ENCODE peak calls at places on chromosomes 1 and 21, in six cellular contexts. W, H, T, B, O and N are unnamed samples.

GRCh38 chr1:185656663-185657062 is 77.5 kb upstream of the HMCN1 start:
- DNase-seq in W (no peak), H (no peak), T (no peak), B (no peak), O (no peak), N (no peak)

GRCh38 chr1:147515046-147515869 is 26.0 kb upstream of the BCL9 start:
- DNase-seq in W (peak; percentile 85), H (no peak), T (no peak), B (no peak), O (peak; percentile 84), N (no peak)

GRCh38 chr1:61741682-61742619 is at the start of gene PATJ:
- DNase-seq in W (peak; percentile 67), H (peak; percentile 63), T (no peak), B (peak; percentile 17), O (no peak), N (peak; percentile 67)

GRCh38 chr1:109933856-109934711 is 23.4 kb downstream of the CSF1 start:
- DNase-seq in W (peak; percentile 37), H (no peak), T (peak; percentile 82), B (no peak), O (no peak), N (peak; percentile 74)

GRCh38 chr1:161473363-161473762 is 31.9 kb upstream of the FCGR2A start:
- DNase-seq in W (peak; percentile 15), H (no peak), T (no peak), B (peak; percentile 54), O (no peak), N (no peak)

GRCh38 chr1:156749429-156750118 is 1.9 kb downstream of the HDGF start:
- DNase-seq in W (no peak), H (no peak), T (no peak), B (no peak), O (no peak), N (no peak)

GRCh38 chr1:155864393-155864792 is 5.0 kb downstream of the SYT11 start:
- DNase-seq in W (no peak), H (no peak), T (no peak), B (no peak), O (no peak), N (peak; percentile 15)

GRCh38 chr1:182428043-182428442 is 21.9 kb upstream of the RGSL1 start:
- DNase-seq in W (no peak), H (no peak), T (no peak), B (peak; percentile 80), O (no peak), N (no peak)

GRCh38 chr21:30194701-30195299 is 21.1 kb downstream of the CLDN8 start:
- DNase-seq in W (peak; percentile 21), H (no peak), T (peak; percentile 37), B (peak; percentile 44), O (peak; percentile 3), N (no peak)

GRCh38 chr21:45152265-45152746 is 77.9 kb downstream of the ADARB1 start:
- DNase-seq in W (no peak), H (no peak), T (peak; percentile 61), B (peak; percentile 62), O (no peak), N (no peak)

GRCh38 chr1:31007462-31007991 is 58.0 kb downstream of the PUM1 start:
- DNase-seq in W (peak; percentile 82), H (no peak), T (peak; percentile 70), B (peak; percentile 24), O (no peak), N (peak; percentile 64)

GRCh38 chr1:92907949-92908684 is 53.1 kb downstream of the DIPK1A start:
- DNase-seq in W (peak; percentile 14), H (no peak), T (no peak), B (no peak), O (no peak), N (no peak)

GRCh38 chr1:87226341-87226760 is 102.3 kb upstream of the LMO4 start:
- DNase-seq in W (peak; percentile 92), H (no peak), T (peak; percentile 99), B (no peak), O (no peak), N (peak; percentile 88)

GRCh38 chr1:185676969-185677368 is 57.2 kb upstream of the HMCN1 start:
- DNase-seq in W (no peak), H (no peak), T (no peak), B (no peak), O (no peak), N (no peak)

GRCh38 chr21:20186186-20186585 is 812.0 kb upstream of the NCAM2 start:
- DNase-seq in W (no peak), H (no peak), T (no peak), B (no peak), O (no peak), N (no peak)

GRCh38 chr1:30321216-30321910 is 402.0 kb downstream of the MATN1 start:
- DNase-seq in W (no peak), H (no peak), T (no peak), B (no peak), O (no peak), N (no peak)

GRCh38 chr1:144551107-144551542 is 41.6 kb upstream of the PPIAL4F start:
- DNase-seq in W (no peak), H (no peak), T (no peak), B (no peak), O (no peak), N (no peak)

GRCh38 chr1:204507317-204508105 is 8.7 kb upstream of the MDM4 start:
- DNase-seq in W (peak; percentile 60), H (no peak), T (peak; percentile 41), B (peak; percentile 76), O (peak; percentile 26), N (peak; percentile 28)

GRCh38 chr1:52238474-52238873 is 96.6 kb downstream of the ZFYVE9 start:
- DNase-seq in W (no peak), H (no peak), T (peak; percentile 17), B (no peak), O (no peak), N (peak; percentile 9)

GRCh38 chr1:78649628-78650027 is at the start of gene IFI44:
- DNase-seq in W (peak; percentile 94), H (peak; percentile 64), T (peak; percentile 88), B (peak; percentile 89), O (no peak), N (peak; percentile 63)

GRCh38 chr1:16119504-16119903 is 36.4 kb downstream of the EPHA2 start:
- DNase-seq in W (no peak), H (no peak), T (no peak), B (no peak), O (no peak), N (no peak)

GRCh38 chr1:50279622-50280320 is 143.5 kb downstream of the DMRTA2 start:
- DNase-seq in W (peak; percentile 24), H (no peak), T (no peak), B (peak; percentile 10), O (no peak), N (no peak)

GRCh38 chr1:206944703-206945102 is 1.6 kb downstream of the PIGR start:
- DNase-seq in W (no peak), H (no peak), T (no peak), B (no peak), O (no peak), N (no peak)

GRCh38 chr1:45322486-45323040 is 4.1 kb upstream of the HPDL start:
- DNase-seq in W (no peak), H (no peak), T (no peak), B (peak; percentile 77), O (no peak), N (peak; percentile 10)

GRCh38 chr1:95640746-95641145 is 406.7 kb downstream of the RWDD3 start:
- DNase-seq in W (no peak), H (no peak), T (peak; percentile 0), B (no peak), O (no peak), N (no peak)

GRCh38 chr1:53244126-53244525 is 5.8 kb upstream of the MAGOH start:
- DNase-seq in W (no peak), H (no peak), T (no peak), B (no peak), O (no peak), N (no peak)

GRCh38 chr1:193104496-193104905 is 713 bp downstream of the GLRX2 start:
- DNase-seq in W (peak; percentile 78), H (no peak), T (peak; percentile 34), B (peak; percentile 42), O (no peak), N (peak; percentile 52)

GRCh38 chr1:114154146-114154962 is 685 bp upstream of the SYT6 start:
- DNase-seq in W (peak; percentile 42), H (no peak), T (no peak), B (no peak), O (no peak), N (peak; percentile 46)

GRCh38 chr1:171610385-171610784 is 11.7 kb upstream of the MYOCOS start:
- DNase-seq in W (peak; percentile 18), H (no peak), T (no peak), B (peak; percentile 33), O (no peak), N (no peak)

GRCh38 chr1:60149254-60149653 is 75.7 kb upstream of the C1orf87 start:
- DNase-seq in W (no peak), H (no peak), T (no peak), B (no peak), O (no peak), N (no peak)

GRCh38 chr1:7406641-7407546 is 364.2 kb upstream of the VAMP3 start:
- DNase-seq in W (no peak), H (no peak), T (no peak), B (peak; percentile 92), O (no peak), N (no peak)